ENCODE peak calls at places on chromosomes 3 and 15, in seven cellular contexts. One of them, this sample, is unnamed.

GRCh38 chr3:170132335-170132734 is 49.2 kb downstream of the PHC3 start:
- ATAC-seq in activated T-cell treated with anti-CD3 and anti-CD28 coated beads, Interleukin-2, amount 50 U/mL, for 4 hours: peak
- ATAC-seq in left colon: peak
- ATAC-seq in T-cell: no peak
- ATAC-seq in activated naive CD8-positive, alpha-beta T cell treated with anti-CD3 and anti-CD28 coated beads, Interleukin-2, amount 10 ng/mL, durations not matched to agents 7 days and 5 days: peak
- ATAC-seq in upper lobe of right lung: peak
- ATAC-seq in natural killer cell: no peak
- ATAC-seq in this sample: no peak

GRCh38 chr3:114362815-114363214 is 69.0 kb downstream of the TIGIT start:
- ATAC-seq in upper lobe of right lung: no peak
- ATAC-seq in activated naive CD8-positive, alpha-beta T cell treated with anti-CD3 and anti-CD28 coated beads, Interleukin-2, amount 10 ng/mL, durations not matched to agents 7 days and 5 days: no peak
- ATAC-seq in natural killer cell: no peak
- ATAC-seq in T-cell: no peak
- ATAC-seq in left colon: peak
- ATAC-seq in activated T-cell treated with anti-CD3 and anti-CD28 coated beads, Interleukin-2, amount 50 U/mL, for 4 hours: no peak
- ATAC-seq in this sample: no peak

GRCh38 chr15:86863226-86863915 is 783.7 kb downstream of the AGBL1 start:
- ATAC-seq in T-cell: no peak
- ATAC-seq in activated T-cell treated with anti-CD3 and anti-CD28 coated beads, Interleukin-2, amount 50 U/mL, for 4 hours: no peak
- ATAC-seq in upper lobe of right lung: no peak
- ATAC-seq in activated naive CD8-positive, alpha-beta T cell treated with anti-CD3 and anti-CD28 coated beads, Interleukin-2, amount 10 ng/mL, durations not matched to agents 7 days and 5 days: no peak
- ATAC-seq in natural killer cell: no peak
- ATAC-seq in left colon: no peak
- ATAC-seq in this sample: peak

GRCh38 chr3:4996771-4997291 is 17.6 kb downstream of the BHLHE40 start:
- ATAC-seq in T-cell: no peak
- ATAC-seq in activated T-cell treated with anti-CD3 and anti-CD28 coated beads, Interleukin-2, amount 50 U/mL, for 4 hours: no peak
- ATAC-seq in left colon: peak
- ATAC-seq in activated naive CD8-positive, alpha-beta T cell treated with anti-CD3 and anti-CD28 coated beads, Interleukin-2, amount 10 ng/mL, durations not matched to agents 7 days and 5 days: peak
- ATAC-seq in natural killer cell: no peak
- ATAC-seq in upper lobe of right lung: no peak
- ATAC-seq in this sample: no peak

GRCh38 chr15:55796321-55796965 is 53.5 kb upstream of the PRTG start:
- ATAC-seq in left colon: no peak
- ATAC-seq in natural killer cell: no peak
- ATAC-seq in activated naive CD8-positive, alpha-beta T cell treated with anti-CD3 and anti-CD28 coated beads, Interleukin-2, amount 10 ng/mL, durations not matched to agents 7 days and 5 days: no peak
- ATAC-seq in T-cell: no peak
- ATAC-seq in upper lobe of right lung: no peak
- ATAC-seq in activated T-cell treated with anti-CD3 and anti-CD28 coated beads, Interleukin-2, amount 50 U/mL, for 4 hours: no peak
- ATAC-seq in this sample: no peak

GRCh38 chr3:14472471-14473351 is 67.4 kb downstream of the GRIP2 start:
- ATAC-seq in left colon: no peak
- ATAC-seq in activated naive CD8-positive, alpha-beta T cell treated with anti-CD3 and anti-CD28 coated beads, Interleukin-2, amount 10 ng/mL, durations not matched to agents 7 days and 5 days: no peak
- ATAC-seq in upper lobe of right lung: peak
- ATAC-seq in natural killer cell: no peak
- ATAC-seq in T-cell: no peak
- ATAC-seq in activated T-cell treated with anti-CD3 and anti-CD28 coated beads, Interleukin-2, amount 50 U/mL, for 4 hours: peak
- ATAC-seq in this sample: no peak

GRCh38 chr3:111874177-111874820 is 15.2 kb downstream of the PHLDB2 start:
- ATAC-seq in upper lobe of right lung: no peak
- ATAC-seq in T-cell: no peak
- ATAC-seq in natural killer cell: no peak
- ATAC-seq in activated naive CD8-positive, alpha-beta T cell treated with anti-CD3 and anti-CD28 coated beads, Interleukin-2, amount 10 ng/mL, durations not matched to agents 7 days and 5 days: no peak
- ATAC-seq in activated T-cell treated with anti-CD3 and anti-CD28 coated beads, Interleukin-2, amount 50 U/mL, for 4 hours: no peak
- ATAC-seq in left colon: no peak
- ATAC-seq in this sample: peak

GRCh38 chr3:16113704-16114103 is 60.8 kb upstream of the GALNT15 start:
- ATAC-seq in activated T-cell treated with anti-CD3 and anti-CD28 coated beads, Interleukin-2, amount 50 U/mL, for 4 hours: no peak
- ATAC-seq in upper lobe of right lung: no peak
- ATAC-seq in natural killer cell: no peak
- ATAC-seq in T-cell: no peak
- ATAC-seq in activated naive CD8-positive, alpha-beta T cell treated with anti-CD3 and anti-CD28 coated beads, Interleukin-2, amount 10 ng/mL, durations not matched to agents 7 days and 5 days: no peak
- ATAC-seq in left colon: no peak
- ATAC-seq in this sample: no peak

GRCh38 chr3:56980798-56981390 is 79.6 kb upstream of the SPATA12 start:
- ATAC-seq in left colon: no peak
- ATAC-seq in activated naive CD8-positive, alpha-beta T cell treated with anti-CD3 and anti-CD28 coated beads, Interleukin-2, amount 10 ng/mL, durations not matched to agents 7 days and 5 days: peak
- ATAC-seq in T-cell: peak
- ATAC-seq in upper lobe of right lung: peak
- ATAC-seq in activated T-cell treated with anti-CD3 and anti-CD28 coated beads, Interleukin-2, amount 50 U/mL, for 4 hours: peak
- ATAC-seq in natural killer cell: peak
- ATAC-seq in this sample: peak

GRCh38 chr15:67039349-67040075 is 25.9 kb upstream of the SMAD3 start:
- ATAC-seq in activated T-cell treated with anti-CD3 and anti-CD28 coated beads, Interleukin-2, amount 50 U/mL, for 4 hours: peak
- ATAC-seq in natural killer cell: no peak
- ATAC-seq in T-cell: peak
- ATAC-seq in activated naive CD8-positive, alpha-beta T cell treated with anti-CD3 and anti-CD28 coated beads, Interleukin-2, amount 10 ng/mL, durations not matched to agents 7 days and 5 days: no peak
- ATAC-seq in upper lobe of right lung: no peak
- ATAC-seq in left colon: peak
- ATAC-seq in this sample: peak

GRCh38 chr15:51708013-51708412 is 26.7 kb downstream of the SCG3 start:
- ATAC-seq in T-cell: no peak
- ATAC-seq in activated naive CD8-positive, alpha-beta T cell treated with anti-CD3 and anti-CD28 coated beads, Interleukin-2, amount 10 ng/mL, durations not matched to agents 7 days and 5 days: no peak
- ATAC-seq in natural killer cell: no peak
- ATAC-seq in upper lobe of right lung: no peak
- ATAC-seq in left colon: peak
- ATAC-seq in activated T-cell treated with anti-CD3 and anti-CD28 coated beads, Interleukin-2, amount 50 U/mL, for 4 hours: no peak
- ATAC-seq in this sample: no peak

GRCh38 chr3:186502138-186502941 is 41.8 kb downstream of the CRYGS start:
- ATAC-seq in activated naive CD8-positive, alpha-beta T cell treated with anti-CD3 and anti-CD28 coated beads, Interleukin-2, amount 10 ng/mL, durations not matched to agents 7 days and 5 days: peak
- ATAC-seq in left colon: no peak
- ATAC-seq in natural killer cell: no peak
- ATAC-seq in activated T-cell treated with anti-CD3 and anti-CD28 coated beads, Interleukin-2, amount 50 U/mL, for 4 hours: peak
- ATAC-seq in T-cell: peak
- ATAC-seq in upper lobe of right lung: no peak
- ATAC-seq in this sample: no peak

GRCh38 chr15:90349072-90349471 is 3.0 kb upstream of the ZNF774 start:
- ATAC-seq in activated T-cell treated with anti-CD3 and anti-CD28 coated beads, Interleukin-2, amount 50 U/mL, for 4 hours: no peak
- ATAC-seq in left colon: no peak
- ATAC-seq in activated naive CD8-positive, alpha-beta T cell treated with anti-CD3 and anti-CD28 coated beads, Interleukin-2, amount 10 ng/mL, durations not matched to agents 7 days and 5 days: no peak
- ATAC-seq in natural killer cell: no peak
- ATAC-seq in T-cell: no peak
- ATAC-seq in upper lobe of right lung: no peak
- ATAC-seq in this sample: no peak

GRCh38 chr3:9080165-9080564 is 116.9 kb upstream of the RAD18 start:
- ATAC-seq in activated T-cell treated with anti-CD3 and anti-CD28 coated beads, Interleukin-2, amount 50 U/mL, for 4 hours: peak
- ATAC-seq in natural killer cell: no peak
- ATAC-seq in upper lobe of right lung: no peak
- ATAC-seq in T-cell: no peak
- ATAC-seq in activated naive CD8-positive, alpha-beta T cell treated with anti-CD3 and anti-CD28 coated beads, Interleukin-2, amount 10 ng/mL, durations not matched to agents 7 days and 5 days: no peak
- ATAC-seq in left colon: no peak
- ATAC-seq in this sample: peak

GRCh38 chr3:152359385-152360248 is 90.9 kb downstream of the MBNL1 start:
- ATAC-seq in activated T-cell treated with anti-CD3 and anti-CD28 coated beads, Interleukin-2, amount 50 U/mL, for 4 hours: no peak
- ATAC-seq in left colon: peak
- ATAC-seq in activated naive CD8-positive, alpha-beta T cell treated with anti-CD3 and anti-CD28 coated beads, Interleukin-2, amount 10 ng/mL, durations not matched to agents 7 days and 5 days: no peak
- ATAC-seq in natural killer cell: no peak
- ATAC-seq in upper lobe of right lung: no peak
- ATAC-seq in T-cell: no peak
- ATAC-seq in this sample: peak

GRCh38 chr3:191356586-191357439 is 26.5 kb upstream of the UTS2B start:
- ATAC-seq in natural killer cell: no peak
- ATAC-seq in activated naive CD8-positive, alpha-beta T cell treated with anti-CD3 and anti-CD28 coated beads, Interleukin-2, amount 10 ng/mL, durations not matched to agents 7 days and 5 days: no peak
- ATAC-seq in activated T-cell treated with anti-CD3 and anti-CD28 coated beads, Interleukin-2, amount 50 U/mL, for 4 hours: no peak
- ATAC-seq in upper lobe of right lung: peak
- ATAC-seq in T-cell: no peak
- ATAC-seq in left colon: peak
- ATAC-seq in this sample: peak

GRCh38 chr3:155323063-155323666 is 29.7 kb upstream of the STRIT1 start:
- ATAC-seq in left colon: peak
- ATAC-seq in activated T-cell treated with anti-CD3 and anti-CD28 coated beads, Interleukin-2, amount 50 U/mL, for 4 hours: no peak
- ATAC-seq in activated naive CD8-positive, alpha-beta T cell treated with anti-CD3 and anti-CD28 coated beads, Interleukin-2, amount 10 ng/mL, durations not matched to agents 7 days and 5 days: no peak
- ATAC-seq in natural killer cell: no peak
- ATAC-seq in T-cell: no peak
- ATAC-seq in upper lobe of right lung: peak
- ATAC-seq in this sample: peak

GRCh38 chr15:64773606-64774555 is 1.5 kb downstream of the RBPMS2 start:
- ATAC-seq in T-cell: no peak
- ATAC-seq in natural killer cell: no peak
- ATAC-seq in left colon: no peak
- ATAC-seq in upper lobe of right lung: no peak
- ATAC-seq in activated T-cell treated with anti-CD3 and anti-CD28 coated beads, Interleukin-2, amount 50 U/mL, for 4 hours: no peak
- ATAC-seq in activated naive CD8-positive, alpha-beta T cell treated with anti-CD3 and anti-CD28 coated beads, Interleukin-2, amount 10 ng/mL, durations not matched to agents 7 days and 5 days: no peak
- ATAC-seq in this sample: no peak

GRCh38 chr3:138476526-138476925 is 42.1 kb downstream of the ESYT3 start:
- ATAC-seq in left colon: no peak
- ATAC-seq in activated T-cell treated with anti-CD3 and anti-CD28 coated beads, Interleukin-2, amount 50 U/mL, for 4 hours: no peak
- ATAC-seq in upper lobe of right lung: peak
- ATAC-seq in T-cell: no peak
- ATAC-seq in natural killer cell: no peak
- ATAC-seq in activated naive CD8-positive, alpha-beta T cell treated with anti-CD3 and anti-CD28 coated beads, Interleukin-2, amount 10 ng/mL, durations not matched to agents 7 days and 5 days: no peak
- ATAC-seq in this sample: peak

GRCh38 chr15:90262426-90262825 is 3.0 kb upstream of the NGRN start:
- ATAC-seq in left colon: no peak
- ATAC-seq in T-cell: no peak
- ATAC-seq in activated T-cell treated with anti-CD3 and anti-CD28 coated beads, Interleukin-2, amount 50 U/mL, for 4 hours: no peak
- ATAC-seq in upper lobe of right lung: no peak
- ATAC-seq in natural killer cell: no peak
- ATAC-seq in activated naive CD8-positive, alpha-beta T cell treated with anti-CD3 and anti-CD28 coated beads, Interleukin-2, amount 10 ng/mL, durations not matched to agents 7 days and 5 days: no peak
- ATAC-seq in this sample: peak

GRCh38 chr15:79682285-79682684 is 214.5 kb downstream of the MTHFS start:
- ATAC-seq in upper lobe of right lung: no peak
- ATAC-seq in activated naive CD8-positive, alpha-beta T cell treated with anti-CD3 and anti-CD28 coated beads, Interleukin-2, amount 10 ng/mL, durations not matched to agents 7 days and 5 days: no peak
- ATAC-seq in T-cell: no peak
- ATAC-seq in activated T-cell treated with anti-CD3 and anti-CD28 coated beads, Interleukin-2, amount 50 U/mL, for 4 hours: no peak
- ATAC-seq in natural killer cell: no peak
- ATAC-seq in left colon: no peak
- ATAC-seq in this sample: no peak

GRCh38 chr3:53998980-53999379 is 107.3 kb upstream of the SELENOK start:
- ATAC-seq in natural killer cell: no peak
- ATAC-seq in activated T-cell treated with anti-CD3 and anti-CD28 coated beads, Interleukin-2, amount 50 U/mL, for 4 hours: no peak
- ATAC-seq in upper lobe of right lung: peak
- ATAC-seq in T-cell: no peak
- ATAC-seq in activated naive CD8-positive, alpha-beta T cell treated with anti-CD3 and anti-CD28 coated beads, Interleukin-2, amount 10 ng/mL, durations not matched to agents 7 days and 5 days: no peak
- ATAC-seq in left colon: no peak
- ATAC-seq in this sample: no peak

GRCh38 chr15:67188551-67189218 is 65.8 kb downstream of the AAGAB start:
- ATAC-seq in activated naive CD8-positive, alpha-beta T cell treated with anti-CD3 and anti-CD28 coated beads, Interleukin-2, amount 10 ng/mL, durations not matched to agents 7 days and 5 days: no peak
- ATAC-seq in activated T-cell treated with anti-CD3 and anti-CD28 coated beads, Interleukin-2, amount 50 U/mL, for 4 hours: no peak
- ATAC-seq in upper lobe of right lung: no peak
- ATAC-seq in natural killer cell: no peak
- ATAC-seq in left colon: no peak
- ATAC-seq in T-cell: no peak
- ATAC-seq in this sample: no peak

GRCh38 chr15:82571722-82572222 is 31.5 kb upstream of the RPS17 start:
- ATAC-seq in T-cell: no peak
- ATAC-seq in activated naive CD8-positive, alpha-beta T cell treated with anti-CD3 and anti-CD28 coated beads, Interleukin-2, amount 10 ng/mL, durations not matched to agents 7 days and 5 days: no peak
- ATAC-seq in natural killer cell: no peak
- ATAC-seq in upper lobe of right lung: peak
- ATAC-seq in left colon: peak
- ATAC-seq in activated T-cell treated with anti-CD3 and anti-CD28 coated beads, Interleukin-2, amount 50 U/mL, for 4 hours: peak
- ATAC-seq in this sample: peak

GRCh38 chr3:69121513-69121912 is 882 bp downstream of the LMOD3 start:
- ATAC-seq in left colon: no peak
- ATAC-seq in activated naive CD8-positive, alpha-beta T cell treated with anti-CD3 and anti-CD28 coated beads, Interleukin-2, amount 10 ng/mL, durations not matched to agents 7 days and 5 days: no peak
- ATAC-seq in upper lobe of right lung: no peak
- ATAC-seq in activated T-cell treated with anti-CD3 and anti-CD28 coated beads, Interleukin-2, amount 50 U/mL, for 4 hours: no peak
- ATAC-seq in T-cell: no peak
- ATAC-seq in natural killer cell: no peak
- ATAC-seq in this sample: no peak

GRCh38 chr3:178623666-178624255 is 87.5 kb downstream of the KCNMB2 start:
- ATAC-seq in upper lobe of right lung: no peak
- ATAC-seq in T-cell: no peak
- ATAC-seq in left colon: no peak
- ATAC-seq in natural killer cell: no peak
- ATAC-seq in activated T-cell treated with anti-CD3 and anti-CD28 coated beads, Interleukin-2, amount 50 U/mL, for 4 hours: no peak
- ATAC-seq in activated naive CD8-positive, alpha-beta T cell treated with anti-CD3 and anti-CD28 coated beads, Interleukin-2, amount 10 ng/mL, durations not matched to agents 7 days and 5 days: no peak
- ATAC-seq in this sample: no peak

GRCh38 chr15:25563571-25563970 is 124.7 kb upstream of the UBE3A start:
- ATAC-seq in left colon: no peak
- ATAC-seq in activated naive CD8-positive, alpha-beta T cell treated with anti-CD3 and anti-CD28 coated beads, Interleukin-2, amount 10 ng/mL, durations not matched to agents 7 days and 5 days: no peak
- ATAC-seq in natural killer cell: no peak
- ATAC-seq in T-cell: no peak
- ATAC-seq in upper lobe of right lung: no peak
- ATAC-seq in activated T-cell treated with anti-CD3 and anti-CD28 coated beads, Interleukin-2, amount 50 U/mL, for 4 hours: no peak
- ATAC-seq in this sample: no peak

GRCh38 chr3:133474251-133474801 is 74.5 kb downstream of the BFSP2 start:
- ATAC-seq in upper lobe of right lung: peak
- ATAC-seq in T-cell: no peak
- ATAC-seq in activated T-cell treated with anti-CD3 and anti-CD28 coated beads, Interleukin-2, amount 50 U/mL, for 4 hours: no peak
- ATAC-seq in left colon: peak
- ATAC-seq in activated naive CD8-positive, alpha-beta T cell treated with anti-CD3 and anti-CD28 coated beads, Interleukin-2, amount 10 ng/mL, durations not matched to agents 7 days and 5 days: no peak
- ATAC-seq in natural killer cell: no peak
- ATAC-seq in this sample: peak

GRCh38 chr3:186922790-186923189 is 7.5 kb upstream of the ST6GAL1 start:
- ATAC-seq in T-cell: no peak
- ATAC-seq in upper lobe of right lung: no peak
- ATAC-seq in activated naive CD8-positive, alpha-beta T cell treated with anti-CD3 and anti-CD28 coated beads, Interleukin-2, amount 10 ng/mL, durations not matched to agents 7 days and 5 days: no peak
- ATAC-seq in natural killer cell: no peak
- ATAC-seq in left colon: no peak
- ATAC-seq in activated T-cell treated with anti-CD3 and anti-CD28 coated beads, Interleukin-2, amount 50 U/mL, for 4 hours: no peak
- ATAC-seq in this sample: peak

This sample was measured in esophagus mucosa.